ENCODE peak calls at places on chromosome 14, in five cellular contexts. K is globus pallidus; U is activated CD8-positive, alpha-beta memory T cell treated with anti-CD3 and anti-CD28 coated beads, Interleukin-2, amount 50 U/mL, for 48 hours; A is uterus; T is CD8-positive, alpha-beta T cell. S is an unnamed sample.

GRCh38 chr14:90830931-90831701 is 14.9 kb upstream of the TTC7B start:
- DNase-seq in U (no peak), K (no peak), A (no peak), T (no peak), S (no peak)

GRCh38 chr14:24411468-24412454 is 13.0 kb downstream of the NYNRIN start:
- DNase-seq in U (no peak), K (no peak), A (no peak), T (no peak), S (peak)

GRCh38 chr14:67426983-67427601 is 15.1 kb upstream of the PLEK2 start:
- DNase-seq in T (peak), A (peak), U (peak), K (peak), S (peak)

GRCh38 chr14:101118746-101119610 is 215.5 kb upstream of the RTL1 start:
- DNase-seq in A (peak), K (no peak), U (peak), T (peak), S (no peak)

GRCh38 chr14:28719130-28719529 is 47.5 kb upstream of the FOXG1 start:
- DNase-seq in T (no peak), U (no peak), A (no peak), K (no peak), S (no peak)

GRCh38 chr14:72104011-72104613 is 171.9 kb downstream of the RGS6 start:
- DNase-seq in T (no peak), K (no peak), A (no peak), U (peak), S (peak)

GRCh38 chr14:92481811-92482559 is 31.6 kb upstream of the RIN3 start:
- DNase-seq in U (peak), K (no peak), T (no peak), A (no peak), S (no peak)

GRCh38 chr14:69090187-69090789 is 62.6 kb downstream of the DCAF5 start:
- DNase-seq in U (no peak), K (no peak), A (no peak), T (peak), S (peak)

GRCh38 chr14:94355191-94355794 is 32.2 kb upstream of the SERPINA6 start:
- DNase-seq in K (peak), U (peak), T (peak), A (no peak), S (no peak)

GRCh38 chr14:101408077-101408831 is 153.0 kb upstream of the DIO3 start:
- DNase-seq in T (no peak), K (no peak), A (peak), U (no peak), S (no peak)

GRCh38 chr14:103204852-103205540 is 81.7 kb downstream of the TNFAIP2 start:
- DNase-seq in T (no peak), K (no peak), A (no peak), U (no peak), S (no peak)

GRCh38 chr14:64159588-64159987 is 134.6 kb downstream of the ESR2 start:
- DNase-seq in A (no peak), K (no peak), U (no peak), T (no peak), S (no peak)

GRCh38 chr14:104135121-104135903 is 3.1 kb upstream of the KIF26A start:
- DNase-seq in A (no peak), K (no peak), U (no peak), T (no peak), S (no peak)

GRCh38 chr14:74591899-74592298 is 20.1 kb downstream of the LTBP2 start:
- DNase-seq in A (no peak), T (no peak), K (no peak), U (no peak), S (no peak)

GRCh38 chr14:102511538-102511937 is 2.0 kb upstream of the ANKRD9 start:
- DNase-seq in U (no peak), K (no peak), A (no peak), T (no peak), S (no peak)

GRCh38 chr14:68589447-68590232 is 203.2 kb downstream of the ZFP36L1 start:
- DNase-seq in T (no peak), A (peak), U (no peak), K (no peak), S (no peak)

GRCh38 chr14:88005978-88006851 is 1.3 kb downstream of the GPR65 start:
- DNase-seq in A (no peak), U (peak), T (peak), K (no peak), S (peak)

GRCh38 chr14:75969126-75969525 is 12.7 kb downstream of the TGFB3 start:
- DNase-seq in K (no peak), A (no peak), T (no peak), U (no peak), S (no peak)

GRCh38 chr14:94472842-94473241 is 3.2 kb downstream of the SERPINA9 start:
- DNase-seq in T (no peak), A (no peak), K (no peak), U (peak), S (no peak)

GRCh38 chr14:52266179-52266578 is 1.3 kb upstream of the PTGDR start:
- DNase-seq in U (no peak), K (no peak), T (no peak), A (peak), S (no peak)

GRCh38 chr14:99603471-99603933 is 505 bp downstream of the CCDC85C start:
- DNase-seq in K (no peak), T (peak), U (peak), A (peak), S (peak)

GRCh38 chr14:37709419-37710195 is 114.2 kb downstream of the TTC6 start:
- DNase-seq in T (no peak), U (no peak), K (no peak), A (no peak), S (no peak)

GRCh38 chr14:106286697-106287290 is 760.4 kb downstream of the TMEM121 start:
- DNase-seq in U (peak), A (no peak), T (no peak), K (no peak), S (no peak)

GRCh38 chr14:101062065-101062450 is 158.5 kb upstream of the RTL1 start:
- DNase-seq in U (no peak), T (no peak), K (no peak), A (no peak), S (no peak)

GRCh38 chr14:100606687-100607610 is 19.7 kb upstream of the BEGAIN start:
- DNase-seq in A (no peak), U (no peak), T (no peak), K (no peak), S (no peak)

GRCh38 chr14:93207468-93208308 is 632 bp downstream of the UBR7 start:
- DNase-seq in U (no peak), K (peak), A (peak), T (no peak), S (peak)

GRCh38 chr14:32509632-32510187 is 180.6 kb downstream of the AKAP6 start:
- DNase-seq in A (peak), U (no peak), K (peak), T (no peak), S (no peak)

GRCh38 chr14:32507029-32507984 is 178.2 kb downstream of the AKAP6 start:
- DNase-seq in A (no peak), T (no peak), U (no peak), K (no peak), S (no peak)

GRCh38 chr14:39175445-39176262 is 600 bp downstream of the PNN start:
- DNase-seq in U (peak), T (no peak), A (no peak), K (no peak), S (no peak)

GRCh38 chr14:37864861-37865718 is 269.7 kb downstream of the TTC6 start:
- DNase-seq in A (no peak), T (no peak), U (no peak), K (no peak), S (no peak)

GRCh38 chr14:54503476-54503875 is 6.2 kb upstream of the CGRRF1 start:
- DNase-seq in U (no peak), A (no peak), K (no peak), T (no peak), S (no peak)

GRCh38 chr14:71388336-71388735 is 481.1 kb downstream of the PCNX1 start:
- DNase-seq in K (no peak), U (no peak), A (no peak), T (no peak), S (no peak)

GRCh38 chr14:50619569-50620141 is 48.5 kb downstream of the SAV1 start:
- DNase-seq in K (peak), U (no peak), A (no peak), T (no peak), S (peak)

GRCh38 chr14:96122496-96122895 is 82.1 kb upstream of the BDKRB2 start:
- DNase-seq in K (no peak), A (no peak), U (no peak), T (peak), S (no peak)

GRCh38 chr14:31578266-31578665 is 17.1 kb downstream of the NUBPL start:
- DNase-seq in T (no peak), U (no peak), K (no peak), A (no peak), S (no peak)

GRCh38 chr14:55373784-55374725 is 37.6 kb downstream of the ATG14 start:
- DNase-seq in A (no peak), U (no peak), T (no peak), K (no peak), S (peak)

GRCh38 chr14:81416233-81416927 is 16.3 kb upstream of the STON2 start:
- DNase-seq in T (no peak), A (no peak), K (peak), U (no peak), S (no peak)

GRCh38 chr14:69137456-69138188 is 15.3 kb downstream of the DCAF5 start:
- DNase-seq in K (no peak), A (no peak), T (no peak), U (no peak), S (no peak)

GRCh38 chr14:99945732-99946651 is 119.2 kb upstream of the EVL start:
- DNase-seq in A (no peak), T (no peak), K (no peak), U (no peak), S (no peak)

S was measured in CD4-positive, CD25-positive, alpha-beta regulatory T cell.